ENCODE peak calls at places on chromosomes 5 and 9, in seven cellular contexts. P is kidney, J is stomach, Y is astrocyte, Q is GM13977, Z is neural crest cell, G is fibroblast of villous mesenchyme. A is an unnamed sample.

GRCh38 chr5:168311061-168311566 is 19.7 kb downstream of the WWC1 start:
- DNase-seq in P (no peak), J (peak), Y (no peak), Q (no peak), Z (no peak), G (no peak), A (no peak)

GRCh38 chr5:72427016-72427415 is 80.2 kb downstream of the ZNF366 start:
- DNase-seq in P (no peak), J (no peak), Y (no peak), Q (no peak), Z (no peak), G (no peak), A (no peak)

GRCh38 chr9:135923508-135923907 is 16.2 kb upstream of the CAMSAP1 start:
- DNase-seq in P (no peak), J (no peak), Y (no peak), Q (no peak), Z (no peak), G (no peak), A (no peak)

GRCh38 chr5:85017271-85017670 is 632.6 kb upstream of the EDIL3 start:
- DNase-seq in P (no peak), J (no peak), Y (peak), Q (no peak), Z (no peak), G (no peak), A (no peak)

GRCh38 chr9:33709241-33709640 is 86.1 kb upstream of the PRSS3 start:
- DNase-seq in P (no peak), J (no peak), Y (no peak), Q (no peak), Z (no peak), G (no peak), A (no peak)

GRCh38 chr5:139390639-139391569 is 1.2 kb upstream of the MZB1 start:
- DNase-seq in P (no peak), J (no peak), Y (no peak), Q (peak), Z (no peak), G (no peak), A (no peak)

GRCh38 chr5:1246711-1247431 is 21.7 kb downstream of the SLC6A18 start:
- DNase-seq in P (no peak), J (peak), Y (no peak), Q (peak), Z (peak), G (peak), A (peak)

GRCh38 chr9:14437336-14438231 is 123.6 kb upstream of the NFIB start:
- DNase-seq in P (no peak), J (no peak), Y (no peak), Q (no peak), Z (no peak), G (no peak), A (no peak)

GRCh38 chr5:137491121-137491520 is 8.0 kb downstream of the SPOCK1 start:
- DNase-seq in P (no peak), J (no peak), Y (peak), Q (no peak), Z (no peak), G (peak), A (no peak)

GRCh38 chr5:139251281-139251687 is 42.3 kb upstream of the MATR3 start:
- DNase-seq in P (no peak), J (no peak), Y (no peak), Q (peak), Z (no peak), G (no peak), A (no peak)

GRCh38 chr5:21806943-21807342 is 1046.2 kb downstream of the CDH12 start:
- DNase-seq in P (no peak), J (no peak), Y (no peak), Q (no peak), Z (no peak), G (no peak), A (no peak)

GRCh38 chr9:131395027-131395744 is 1.3 kb downstream of the PRRC2B start:
- DNase-seq in P (peak), J (peak), Y (no peak), Q (peak), Z (no peak), G (peak), A (no peak)

GRCh38 chr5:39657943-39658342 is 233.2 kb upstream of the DAB2 start:
- DNase-seq in P (no peak), J (no peak), Y (peak), Q (no peak), Z (no peak), G (no peak), A (no peak)

GRCh38 chr9:132451276-132451675 is 41.3 kb downstream of the CFAP77 start:
- DNase-seq in P (no peak), J (no peak), Y (no peak), Q (no peak), Z (no peak), G (no peak), A (no peak)

GRCh38 chr5:332843-333242 is 11.3 kb downstream of the AHRR start:
- DNase-seq in P (no peak), J (no peak), Y (no peak), Q (no peak), Z (no peak), G (no peak), A (no peak)

GRCh38 chr5:173010547-173011464 is 27.2 kb downstream of the ATP6V0E1 start:
- DNase-seq in P (peak), J (peak), Y (no peak), Q (no peak), Z (peak), G (peak), A (peak)

GRCh38 chr9:99506781-99507305 is 284.8 kb downstream of the SEC61B start:
- DNase-seq in P (no peak), J (no peak), Y (no peak), Q (no peak), Z (no peak), G (no peak), A (no peak)

GRCh38 chr5:54457094-54457531 is 1.6 kb downstream of the HSPB3 start:
- DNase-seq in P (no peak), J (peak), Y (peak), Q (no peak), Z (no peak), G (peak), A (no peak)

GRCh38 chr5:115541586-115541985 is 3.0 kb downstream of the FEM1C start:
- DNase-seq in P (no peak), J (no peak), Y (no peak), Q (no peak), Z (no peak), G (no peak), A (no peak)
- TF ChIP-seq CTCF in P (no peak), J (no peak), Y (no peak), Q (no peak), Z (no peak), G (no peak), A (no peak)

GRCh38 chr9:90900130-90900529 is 98.5 kb downstream of the SYK start:
- DNase-seq in P (no peak), J (no peak), Y (no peak), Q (no peak), Z (no peak), G (no peak), A (no peak)
- TF ChIP-seq CTCF in P (no peak), J (no peak), Y (no peak), Q (no peak), Z (peak), G (peak), A (peak)

DNA sequence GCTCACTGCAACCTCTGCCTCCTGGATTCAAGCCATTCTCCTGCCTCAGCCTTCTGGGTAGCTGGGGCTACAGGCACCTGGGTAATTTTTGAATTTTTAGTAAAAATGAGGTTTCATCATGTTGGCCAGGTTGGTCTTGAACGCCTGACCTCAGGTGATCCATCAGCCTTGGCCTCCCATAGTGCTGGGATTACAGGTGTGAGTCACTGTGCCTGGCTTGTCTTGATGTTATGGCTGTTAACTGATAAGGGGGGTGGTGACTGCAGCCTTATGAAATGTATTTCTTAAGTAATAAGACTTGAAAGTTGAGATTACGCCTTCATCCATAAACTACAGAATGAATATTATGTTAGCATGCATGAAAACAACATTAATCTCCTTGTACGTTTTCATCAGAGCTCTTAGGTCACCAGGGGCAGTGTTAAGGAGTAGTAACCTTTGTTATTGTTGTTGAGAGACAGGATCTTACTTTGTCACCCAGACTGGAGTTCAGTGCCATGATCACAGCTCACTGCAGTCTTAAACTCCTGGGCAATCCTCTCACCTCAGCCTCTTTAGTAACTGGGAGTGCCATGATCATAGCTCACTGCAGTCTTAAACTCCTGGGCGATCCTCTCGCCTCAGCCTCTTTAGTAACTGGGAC is 148.3 kb downstream of the ATP10B start:
- DNase-seq in P (no peak), J (no peak), Y (no peak), Q (no peak), Z (no peak), G (no peak), A (no peak)
- TF ChIP-seq CTCF in P (no peak), J (no peak), Y (no peak), Q (no peak), Z (no peak), G (no peak), A (no peak)

GRCh38 chr5:61408476-61409168 is 76.6 kb downstream of the ZSWIM6 start:
- DNase-seq in P (peak), J (peak), Y (peak), Q (peak), Z (peak), G (peak), A (peak)
- TF ChIP-seq CTCF in P (no peak), J (no peak), Y (no peak), Q (no peak), Z (no peak), G (no peak), A (no peak)

GRCh38 chr5:36041537-36041845 is 25.2 kb downstream of the UGT3A2 start:
- DNase-seq in P (no peak), J (no peak), Y (no peak), Q (no peak), Z (no peak), G (no peak), A (no peak)
- TF ChIP-seq CTCF in P (peak), J (no peak), Y (no peak), Q (no peak), Z (no peak), G (no peak), A (peak)

GRCh38 chr5:10145922-10146321 is 103.8 kb downstream of the ATPSCKMT start:
- DNase-seq in P (no peak), J (no peak), Y (peak), Q (no peak), Z (no peak), G (peak), A (no peak)

GRCh38 chr5:10138385-10139057 is 111.2 kb downstream of the ATPSCKMT start:
- DNase-seq in P (no peak), J (no peak), Y (no peak), Q (no peak), Z (no peak), G (peak), A (no peak)

GRCh38 chr5:10144040-10144439 is 105.6 kb downstream of the ATPSCKMT start:
- DNase-seq in P (no peak), J (no peak), Y (no peak), Q (no peak), Z (no peak), G (no peak), A (no peak)

DNA sequence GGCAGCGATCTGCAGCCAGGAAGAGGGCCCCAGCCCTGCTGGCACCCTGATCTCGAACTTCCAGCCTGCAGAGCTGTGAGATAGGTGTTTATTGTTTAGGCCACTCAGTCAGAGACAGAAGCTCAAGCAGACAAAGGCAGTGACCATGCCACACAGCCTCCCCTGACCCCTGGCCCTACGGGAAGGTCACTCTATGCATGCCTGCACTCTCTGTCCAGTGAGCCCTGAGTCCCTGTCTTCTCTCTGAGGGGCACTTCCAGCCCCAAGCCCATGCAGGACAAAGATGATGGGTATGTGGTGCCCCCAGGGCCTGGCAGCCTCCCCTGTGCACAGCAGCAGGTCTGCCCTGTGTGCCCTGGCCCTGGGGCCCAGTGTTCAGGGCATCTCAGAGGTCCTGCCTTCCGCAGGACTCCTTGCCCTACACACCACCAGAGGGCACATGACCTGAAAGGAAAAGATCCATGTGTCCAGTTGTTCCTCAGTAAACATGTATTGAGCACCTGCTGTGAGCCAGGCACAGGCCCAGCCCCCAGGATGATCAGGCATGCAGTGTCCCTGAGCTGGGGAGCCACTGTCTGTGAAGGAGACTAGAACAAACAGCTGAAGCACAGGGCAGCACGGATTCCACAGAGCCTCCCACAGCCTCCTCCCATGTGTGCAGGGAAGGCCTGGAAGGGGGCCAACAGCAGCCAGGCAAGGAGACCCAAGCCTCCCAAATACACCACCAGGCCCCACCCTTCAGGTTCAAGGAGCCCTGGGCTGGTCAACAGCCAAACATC is 109.3 kb downstream of the ATPSCKMT start:
- DNase-seq in P (no peak), J (no peak), Y (no peak), Q (no peak), Z (no peak), G (peak), A (no peak)
- TF ChIP-seq CTCF in P (peak), J (no peak), Y (no peak), Q (no peak), Z (no peak), G (peak), A (peak)

GRCh38 chr9:129624168-129624759 is 1.7 kb upstream of the NTMT1 start:
- DNase-seq in P (no peak), J (peak), Y (peak), Q (peak), Z (peak), G (peak), A (peak)

GRCh38 chr9:129626944-129627297 is 958 bp downstream of the NTMT1 start:
- DNase-seq in P (no peak), J (no peak), Y (peak), Q (no peak), Z (no peak), G (peak), A (no peak)

GRCh38 chr9:129627556-129628492 is 1.9 kb downstream of the NTMT1 start:
- DNase-seq in P (no peak), J (no peak), Y (peak), Q (no peak), Z (no peak), G (peak), A (no peak)

GRCh38 chr9:129624947-129625346 is 1.0 kb upstream of the NTMT1 start:
- DNase-seq in P (no peak), J (no peak), Y (no peak), Q (peak), Z (no peak), G (peak), A (no peak)

GRCh38 chr9:129626079-129626943 is at the start of gene NTMT1:
- DNase-seq in P (peak), J (peak), Y (peak), Q (peak), Z (peak), G (peak), A (peak)
- TF ChIP-seq CTCF in P (no peak), J (no peak), Y (no peak), Q (no peak), Z (no peak), G (no peak), A (no peak)

DNA sequence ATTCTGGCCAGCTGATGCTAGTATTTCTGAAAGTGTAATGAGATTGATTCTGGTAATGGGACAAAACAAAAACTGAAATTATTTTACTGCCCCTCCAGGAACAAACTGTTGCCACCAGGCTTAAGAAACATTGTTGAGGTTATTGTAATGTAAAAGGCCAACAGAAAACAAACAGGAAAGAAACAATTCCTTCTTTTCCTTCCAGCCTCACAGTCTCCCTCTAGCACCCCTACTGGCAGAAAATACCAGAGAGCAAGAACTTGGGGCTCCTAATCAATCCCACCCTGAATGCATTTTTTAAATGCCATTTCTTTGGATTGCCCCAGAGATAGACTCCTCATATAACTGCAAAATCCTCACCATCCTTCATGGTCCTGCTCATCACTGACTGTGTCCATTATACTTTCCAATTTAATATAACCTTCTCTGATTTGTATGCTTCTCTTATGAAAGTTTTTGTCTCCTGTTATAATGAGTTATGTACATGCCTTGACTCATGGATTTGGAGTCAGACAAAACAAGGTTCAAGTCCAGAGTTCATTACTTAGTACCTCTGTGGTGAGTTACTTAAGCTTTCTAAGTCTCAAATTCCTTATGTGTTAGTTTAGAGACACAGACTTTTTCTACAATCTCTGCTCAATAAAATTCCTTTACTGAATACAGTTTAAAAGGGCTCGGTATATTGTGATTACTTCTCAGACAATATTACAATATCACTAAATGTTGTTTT is 157.9 kb upstream of the FBN2 start:
- DNase-seq in P (no peak), J (no peak), Y (peak), Q (no peak), Z (no peak), G (peak), A (no peak)
- TF ChIP-seq CTCF in P (no peak), J (no peak), Y (peak), Q (peak), Z (peak), G (peak), A (peak)

GRCh38 chr5:14580037-14581034 is 1.3 kb upstream of the OTULINL start:
- DNase-seq in P (no peak), J (no peak), Y (peak), Q (no peak), Z (no peak), G (peak), A (no peak)

GRCh38 chr5:14584848-14585247 is 3.3 kb downstream of the OTULINL start:
- DNase-seq in P (no peak), J (no peak), Y (no peak), Q (no peak), Z (no peak), G (no peak), A (no peak)

GRCh38 chr5:14582797-14583137 is 1.2 kb downstream of the OTULINL start:
- DNase-seq in P (no peak), J (no peak), Y (no peak), Q (no peak), Z (no peak), G (no peak), A (no peak)

GRCh38 chr5:14581333-14581890 is at the start of gene OTULINL:
- DNase-seq in P (peak), J (peak), Y (peak), Q (peak), Z (peak), G (peak), A (peak)

DNA sequence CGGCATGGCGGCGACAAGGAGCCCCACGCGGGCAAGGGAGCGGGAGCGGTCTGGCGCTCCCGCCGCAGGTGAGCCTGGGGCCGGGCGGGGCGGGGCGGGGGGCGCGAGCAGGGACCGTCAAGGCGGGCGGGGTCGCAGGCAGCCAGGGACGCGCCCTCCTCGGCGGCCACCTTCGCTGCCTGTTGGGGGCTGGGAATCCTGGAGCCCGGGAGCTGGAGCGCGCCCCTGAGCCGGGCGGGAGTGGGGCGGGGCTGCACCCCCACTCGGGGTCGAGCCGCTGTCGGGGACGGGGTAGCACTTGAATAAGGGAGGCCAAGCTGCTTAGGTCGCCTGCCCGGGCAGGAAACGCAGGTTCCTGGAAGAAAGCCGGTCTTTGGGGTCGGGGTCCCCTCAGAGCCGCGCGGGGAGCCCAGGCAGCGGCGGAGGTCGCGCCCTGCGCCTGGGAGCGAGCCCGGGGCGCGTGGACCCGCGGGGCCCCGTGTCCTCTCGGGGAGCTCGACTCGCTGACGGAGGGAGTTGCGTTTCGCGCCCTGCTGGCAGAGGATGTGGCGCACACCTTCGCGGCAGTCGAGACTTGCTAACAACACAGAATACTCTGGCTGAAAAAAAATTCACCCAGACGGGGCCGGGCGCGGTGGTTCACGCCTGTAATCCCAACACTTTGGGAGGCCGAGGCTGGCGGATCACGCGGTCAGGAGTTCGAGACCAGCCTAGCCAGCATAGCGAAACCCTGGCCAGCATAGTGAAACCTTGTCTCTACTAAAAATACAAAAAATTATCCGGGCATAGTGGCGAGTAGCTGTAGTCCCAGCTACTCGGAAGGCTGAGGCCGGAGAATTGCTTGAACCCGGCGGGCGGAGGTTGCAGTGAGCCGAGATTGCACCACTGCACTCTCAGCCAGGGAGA is 552 bp downstream of the OTULINL start:
- DNase-seq in P (peak), J (peak), Y (no peak), Q (peak), Z (peak), G (no peak), A (peak)
- TF ChIP-seq CTCF in P (no peak), J (no peak), Y (no peak), Q (peak), Z (peak), G (peak), A (peak)

A was measured in progenitor cell of endocrine pancreas.